ENCODE peak calls at places on chromosomes 4 and X, in four cellular contexts. P is ovary, Z is HFFc6, H is retina. W is an unnamed sample.

GRCh38 chrX:70434352-70434866 is 10.2 kb upstream of the DLG3 start:
- DNase-seq in P (peak), Z (peak), H (peak), W (peak)

GRCh38 chr4:79476196-79476595 is 68.2 kb upstream of the GK2 start:
- DNase-seq in Z (no peak), P (no peak), H (no peak), W (no peak)

GRCh38 chr4:33715996-33716395 is 2528.3 kb downstream of the ARAP2 start:
- DNase-seq in Z (peak), P (no peak), H (peak), W (no peak)

GRCh38 chr4:7280906-7281305 is 88.6 kb downstream of the SORCS2 start:
- DNase-seq in P (no peak), Z (peak), H (no peak), W (no peak)

GRCh38 chrX:80223922-80224579 is 196.2 kb upstream of the TENT5D start:
- DNase-seq in P (no peak), H (no peak), Z (no peak), W (no peak)

GRCh38 chr4:3305610-3306371 is 13.0 kb downstream of the RGS12 start:
- DNase-seq in Z (no peak), P (no peak), H (no peak), W (no peak)

GRCh38 chr4:181225616-181226261 is 1017.5 kb upstream of the TENM3 start:
- DNase-seq in Z (no peak), H (no peak), P (no peak), W (no peak)

GRCh38 chrX:24305905-24306304 is 8.0 kb downstream of the SUPT20HL2 start:
- DNase-seq in P (peak), Z (no peak), H (no peak), W (no peak)

GRCh38 chr4:2359591-2360390 is 58.7 kb downstream of the ZFYVE28 start:
- DNase-seq in Z (no peak), P (no peak), H (no peak), W (no peak)

GRCh38 chr4:151226004-151226932 is 50.7 kb upstream of the PRSS48 start:
- DNase-seq in Z (peak), P (no peak), H (no peak), W (no peak)

GRCh38 chrX:71941771-71942170 is 31.1 kb downstream of the NHSL2 start:
- DNase-seq in P (peak), H (no peak), Z (peak), W (peak)

GRCh38 chr4:22434895-22435294 is 81.0 kb downstream of the ADGRA3 start:
- DNase-seq in H (peak), P (no peak), Z (peak), W (no peak)

GRCh38 chr4:147813107-147813773 is 81.4 kb downstream of the ARHGAP10 start:
- DNase-seq in Z (no peak), H (no peak), P (no peak), W (no peak)

GRCh38 chr4:109434007-109434792 is 585 bp downstream of the SEC24B start:
- DNase-seq in H (peak), Z (peak), P (peak), W (peak)

GRCh38 chrX:129678176-129678880 is 23.6 kb upstream of the APLN start:
- DNase-seq in H (peak), Z (no peak), P (no peak), W (peak)

GRCh38 chr4:118279920-118280432 is 72.8 kb downstream of the PRSS12 start:
- DNase-seq in H (no peak), Z (no peak), P (no peak), W (no peak)

GRCh38 chrX:11363069-11363594 is 69.9 kb downstream of the AMELX start:
- DNase-seq in Z (no peak), H (no peak), P (no peak), W (no peak)